ENCODE peak calls at places on chromosomes 2 and 18, in five cellular contexts. B, N, C, O and W are unnamed samples.

GRCh38 chr2:222711315-222711940 is 40.0 kb downstream of the MOGAT1 start:
- DNase-seq in B (no peak), N (no peak), C (no peak), O (no peak), W (no peak)

GRCh38 chr2:149122521-149122920 is 84.0 kb downstream of the LYPD6B start:
- DNase-seq in B (no peak), N (no peak), C (no peak), O (no peak), W (no peak)

GRCh38 chr2:173571021-173571821 is 216.5 kb downstream of the CDCA7 start:
- DNase-seq in B (no peak), N (no peak), C (peak), O (peak), W (peak)

GRCh38 chr2:216117566-216117965 is 8.4 kb downstream of the XRCC5 start:
- DNase-seq in B (no peak), N (no peak), C (peak), O (peak), W (no peak)

GRCh38 chr18:39701071-39701783 is 2135.6 kb upstream of the CELF4 start:
- DNase-seq in B (no peak), N (no peak), C (no peak), O (peak), W (no peak)

GRCh38 chr2:1731963-1732768 is 12.1 kb downstream of the PXDN start:
- DNase-seq in B (peak), N (peak), C (peak), O (peak), W (no peak)

GRCh38 chr18:48135436-48135966 is 205.0 kb upstream of the SMAD2 start:
- DNase-seq in B (no peak), N (no peak), C (no peak), O (no peak), W (no peak)

GRCh38 chr2:200467806-200468686 is 41.8 kb downstream of the KCTD18 start:
- DNase-seq in B (no peak), N (no peak), C (no peak), O (no peak), W (no peak)

GRCh38 chr2:107595749-107596148 is 230.9 kb upstream of the RGPD4 start:
- DNase-seq in B (peak), N (peak), C (peak), O (peak), W (no peak)

GRCh38 chr2:240247868-240248820 is 107.7 kb upstream of the OTOS start:
- DNase-seq in B (no peak), N (no peak), C (no peak), O (no peak), W (no peak)

GRCh38 chr2:216478151-216478550 is 20.5 kb upstream of the RPL37A start:
- DNase-seq in B (no peak), N (peak), C (peak), O (peak), W (no peak)

GRCh38 chr18:55322176-55322735 is 265.7 kb downstream of the TCF4 start:
- DNase-seq in B (peak), N (peak), C (peak), O (peak), W (peak)

DNA sequence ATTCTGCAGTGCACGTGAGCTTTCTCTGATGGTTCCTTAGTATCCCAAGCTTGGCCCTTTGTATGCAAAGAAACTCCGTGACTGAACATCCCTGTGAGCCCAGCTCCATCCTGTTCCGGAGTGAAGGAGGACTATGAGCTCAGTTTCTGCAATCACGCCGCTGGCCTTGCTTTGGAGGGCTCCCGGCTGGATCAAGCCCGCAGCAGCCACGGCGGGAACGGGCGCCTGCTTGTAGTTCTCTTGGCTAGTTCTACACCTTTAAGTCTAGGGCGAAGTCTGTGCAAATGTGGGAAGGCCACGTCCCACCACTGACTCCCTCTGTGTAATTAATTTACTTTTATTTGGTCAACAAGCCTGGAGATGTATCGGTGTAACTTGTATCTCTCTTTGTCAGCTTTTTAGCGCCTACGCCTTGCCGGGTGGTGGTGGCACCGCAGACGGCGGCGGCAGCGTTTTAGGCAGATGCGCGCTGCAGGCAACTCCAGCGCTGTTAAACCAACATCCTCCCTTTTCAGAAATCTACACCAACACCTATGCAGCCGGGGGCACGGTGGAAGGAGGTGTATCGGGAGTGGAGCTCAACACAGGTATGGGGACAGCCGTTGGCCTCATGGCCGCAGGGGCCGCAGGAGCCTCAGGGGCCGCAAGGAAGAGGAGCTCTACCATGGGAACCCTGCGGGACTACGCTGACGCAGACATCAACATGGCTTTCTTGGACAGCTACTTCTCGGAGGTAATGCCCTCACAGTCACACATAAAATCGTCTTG is 34.3 kb downstream of the DSG4 start:
- DNase-seq in B (no peak), N (no peak), C (no peak), O (no peak), W (no peak)
- H3K4me3 ChIP-seq in B (no peak), N (no peak), C (no peak), O (no peak), W (no peak)

GRCh38 chr2:73927344-73927743 is 664 bp downstream of the DGUOK start:
- DNase-seq in B (no peak), N (no peak), C (no peak), O (no peak), W (no peak)

GRCh38 chr2:73922681-73923080 is 4.0 kb upstream of the DGUOK start:
- DNase-seq in B (no peak), N (no peak), C (no peak), O (no peak), W (no peak)

GRCh38 chr2:73925853-73926492 is 707 bp upstream of the DGUOK start:
- DNase-seq in B (no peak), N (no peak), C (no peak), O (no peak), W (peak)

GRCh38 chr2:73926493-73927327 is at the start of gene DGUOK:
- DNase-seq in B (peak), N (peak), C (peak), O (peak), W (peak)

DNA sequence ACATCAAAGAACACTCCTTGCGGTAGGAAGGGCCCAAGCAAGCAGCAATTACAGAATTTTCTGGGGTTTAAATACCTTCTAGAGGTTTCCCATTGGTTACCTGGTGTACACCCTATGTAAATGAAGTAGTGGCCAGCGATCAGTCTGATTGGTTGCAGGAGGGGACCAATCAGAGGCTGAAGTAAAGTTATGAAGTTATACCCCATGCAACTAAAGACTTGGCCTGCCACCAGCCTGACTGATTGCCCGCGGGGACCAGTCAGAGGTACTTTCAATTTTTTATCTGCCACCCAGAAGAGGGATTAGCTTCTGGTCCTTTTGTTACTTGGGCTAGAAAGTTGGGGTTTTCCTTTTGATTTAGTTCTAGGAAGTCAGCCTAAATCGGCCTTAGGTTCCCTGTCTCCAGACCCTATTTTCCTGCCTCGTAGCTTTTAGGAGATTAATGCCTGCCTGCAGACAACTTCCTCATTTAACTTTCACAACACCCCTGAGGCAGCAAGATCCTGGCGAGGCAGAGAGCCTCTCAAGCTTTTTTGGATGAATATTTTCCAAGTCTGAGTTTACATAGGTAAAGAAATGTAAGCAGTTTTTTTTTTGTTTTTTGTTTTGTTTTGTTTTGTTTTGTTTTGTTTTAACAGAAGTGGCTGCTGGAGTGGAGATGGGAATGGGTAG is 1.5 kb upstream of the DGUOK start:
- DNase-seq in B (no peak), N (no peak), C (no peak), O (no peak), W (no peak)
- H3K4me3 ChIP-seq in B (no peak), N (no peak), C (no peak), O (no peak), W (no peak)

GRCh38 chr2:25964891-25965290 is 17.4 kb downstream of the KIF3C start:
- DNase-seq in B (no peak), N (no peak), C (no peak), O (no peak), W (no peak)
- H3K4me3 ChIP-seq in B (no peak), N (no peak), C (no peak), O (no peak), W (no peak)

GRCh38 chr2:137964859-137965459 is 686 bp downstream of the HNMT start:
- DNase-seq in B (no peak), N (no peak), C (no peak), O (peak), W (no peak)
- H3K4me3 ChIP-seq in B (peak), N (peak), C (peak), O (peak), W (peak)

DNA sequence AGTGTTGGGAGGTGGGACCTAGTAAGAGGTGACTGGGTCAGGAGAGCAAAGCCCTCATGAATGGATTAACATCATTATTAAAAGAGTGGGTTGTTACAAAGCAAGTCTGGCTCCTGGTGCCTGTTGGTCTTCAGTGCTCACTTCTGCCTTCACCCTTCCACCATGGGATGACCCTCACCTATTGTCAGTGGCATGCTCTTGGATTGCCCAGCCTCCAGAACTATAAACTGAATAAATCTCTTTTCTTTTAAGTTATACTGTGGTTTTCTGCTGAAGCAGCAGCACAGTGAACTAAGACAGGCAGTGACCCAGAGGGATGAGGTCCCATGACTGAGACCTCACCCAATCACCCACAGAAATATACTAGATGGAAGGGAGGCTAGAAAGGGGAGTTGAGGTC is 57.5 kb upstream of the ATL2 start:
- DNase-seq in B (no peak), N (no peak), C (no peak), O (no peak), W (no peak)
- H3K4me3 ChIP-seq in B (no peak), N (no peak), C (no peak), O (no peak), W (no peak)

GRCh38 chr2:120909102-120909501 is 173.4 kb downstream of the GLI2 start:
- DNase-seq in B (no peak), N (no peak), C (no peak), O (no peak), W (no peak)

GRCh38 chr2:120908314-120908975 is 172.8 kb downstream of the GLI2 start:
- DNase-seq in B (no peak), N (no peak), C (no peak), O (no peak), W (no peak)

GRCh38 chr2:120912101-120912985 is 176.7 kb downstream of the GLI2 start:
- DNase-seq in B (peak), N (no peak), C (peak), O (peak), W (no peak)

GRCh38 chr2:120910069-120910468 is 174.4 kb downstream of the GLI2 start:
- DNase-seq in B (no peak), N (no peak), C (no peak), O (no peak), W (no peak)

DNA sequence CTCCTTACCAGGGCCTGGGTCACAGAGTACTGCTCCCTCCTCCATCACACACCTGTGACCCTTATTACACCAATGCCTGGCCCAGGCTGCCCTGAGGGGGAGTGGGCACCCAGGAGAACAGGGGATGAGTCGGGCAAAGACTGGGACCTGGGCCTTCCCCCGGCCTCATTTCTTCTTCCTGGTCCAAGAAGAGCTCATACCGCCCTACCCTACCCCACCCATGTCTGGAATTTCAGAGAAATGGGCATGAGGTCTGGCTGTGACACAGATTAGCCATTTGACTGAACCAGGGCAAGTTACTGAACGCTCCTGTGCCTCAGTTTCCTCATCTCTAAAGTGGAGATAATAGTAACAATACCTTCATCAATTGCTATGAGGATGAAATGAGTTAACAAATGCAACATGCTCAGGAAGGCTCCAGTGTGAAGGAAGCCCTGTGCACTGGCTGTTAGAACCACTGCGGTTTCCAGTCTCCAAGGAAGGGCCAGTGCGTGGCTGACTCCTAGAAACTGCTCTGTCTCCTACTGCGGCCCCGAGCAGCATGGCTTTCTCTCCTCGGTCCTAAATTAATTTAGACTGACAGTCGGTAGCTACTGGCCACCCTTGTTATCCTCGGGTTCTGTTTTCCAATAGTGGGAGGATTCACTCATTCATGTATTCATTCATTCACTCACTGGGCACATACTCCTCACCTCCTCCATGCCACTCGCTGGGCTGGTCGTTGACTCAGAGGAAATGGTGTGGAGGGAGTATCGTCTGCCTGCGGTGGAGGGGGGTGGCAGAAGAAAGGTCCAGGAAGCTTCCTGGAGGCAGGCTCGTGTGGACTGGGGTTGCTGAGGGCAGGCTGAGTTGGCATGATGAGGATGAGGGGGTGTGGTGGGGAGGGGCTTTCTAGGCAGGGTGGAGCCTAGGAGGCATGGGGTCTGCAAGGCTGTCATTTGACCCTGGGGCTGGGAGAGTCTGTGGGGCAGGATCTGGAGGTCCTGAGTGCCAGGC is 175.6 kb downstream of the GLI2 start:
- DNase-seq in B (no peak), N (no peak), C (no peak), O (peak), W (no peak)
- H3K4me3 ChIP-seq in B (no peak), N (no peak), C (no peak), O (no peak), W (no peak)